ENCODE peak calls at places on chromosomes 2 and 18, in nine cellular contexts. V is activated CD4-positive, CD25-positive, alpha-beta regulatory T cell; A is GOT3; P is fibroblast of lung; D is activated naive CD4-positive, alpha-beta T cell; H is iPS DF 19.7; S is activated T-cell treated with anti-CD3 and anti-CD28 coated beads, Interleukin-2, amount 50 U/mL, for 72 hours; J is left cardiac atrium; K is AML-193. W is an unnamed sample.

GRCh38 chr2:54438271-54438670 is 17.9 kb upstream of the SPTBN1 start:
- DNase-seq in S (no peak), D (no peak), J (peak), P (peak), V (no peak), K (no peak), H (no peak), A (no peak), W (peak)

GRCh38 chr18:55233850-55234249 is 274.6 kb upstream of the CCDC68 start:
- DNase-seq in V (no peak), H (no peak), P (no peak), J (no peak), D (no peak), A (no peak), K (no peak), S (no peak), W (no peak)

GRCh38 chr18:79738041-79738461 is 58.4 kb downstream of the CTDP1 start:
- DNase-seq in J (no peak), A (no peak), S (no peak), K (no peak), D (no peak), V (no peak), H (no peak), P (no peak), W (no peak)

GRCh38 chr2:9558948-9559381 is 3.3 kb upstream of the ADAM17 start:
- DNase-seq in K (no peak), D (no peak), A (no peak), J (no peak), V (no peak), S (no peak), H (no peak), P (peak), W (peak)

GRCh38 chr2:241858206-241859016 is at the start of gene PDCD1:
- DNase-seq in H (no peak), K (no peak), S (peak), D (no peak), A (no peak), P (no peak), V (peak), J (peak), W (no peak)

GRCh38 chr18:22069916-22070315 is 99.5 kb upstream of the GATA6 start:
- DNase-seq in P (no peak), D (no peak), S (no peak), K (no peak), V (no peak), H (no peak), J (no peak), A (no peak), W (no peak)

GRCh38 chr18:814300-815084 is 2.5 kb upstream of the YES1 start:
- DNase-seq in V (no peak), H (no peak), P (no peak), K (no peak), D (no peak), A (no peak), J (no peak), S (no peak), W (no peak)

GRCh38 chr18:44564922-44565321 is 115.8 kb upstream of the SETBP1 start:
- DNase-seq in K (no peak), H (no peak), D (no peak), J (no peak), A (no peak), S (no peak), V (no peak), P (peak), W (peak)

GRCh38 chr2:233061591-233062446 is 1.7 kb downstream of the INPP5D start:
- DNase-seq in D (no peak), P (peak), J (peak), H (no peak), S (peak), V (no peak), K (peak), A (no peak), W (no peak)

GRCh38 chr2:147364597-147364996 is 480.2 kb upstream of the ACVR2A start:
- DNase-seq in A (no peak), D (no peak), S (no peak), H (no peak), V (no peak), J (no peak), K (no peak), P (no peak), W (no peak)

GRCh38 chr18:13124411-13124810 is 94.1 kb upstream of the LDLRAD4 start:
- DNase-seq in K (no peak), P (no peak), J (no peak), A (no peak), S (no peak), V (no peak), H (no peak), D (no peak), W (no peak)

W was measured in NT2/D1.